ENCODE peak calls at places on chromosomes 13 and 19, in eight cellular contexts. Z is nephron progenitor cell, D is upper lobe of right lung, F is HFFc6, S is GM03348, L is mucosa of descending colon, V is fibroblast of mammary gland, N is HTR-8/SVneo. J is an unnamed sample.

GRCh38 chr19:50494186-50495019 is 16.6 kb downstream of the JOSD2 start:
- DNase-seq in N (no peak), D (peak), L (no peak), F (no peak), V (no peak), S (no peak), Z (no peak), J (no peak)

GRCh38 chr19:1019980-1020867 is 699 bp downstream of the TMEM259 start:
- DNase-seq in L (peak), N (no peak), V (no peak), F (no peak), D (no peak), S (no peak), Z (peak), J (no peak)

GRCh38 chr13:81927347-81927746 is 1586.4 kb upstream of the SPRY2 start:
- DNase-seq in F (no peak), S (no peak), Z (no peak), L (no peak), V (no peak), N (no peak), D (no peak), J (no peak)

GRCh38 chr19:39141929-39142328 is 16.3 kb downstream of the PAK4 start:
- DNase-seq in S (no peak), F (no peak), V (no peak), N (no peak), D (no peak), Z (no peak), L (no peak), J (no peak)

GRCh38 chr19:23790641-23791488 is 32.2 kb upstream of the ZNF681 start:
- DNase-seq in D (no peak), V (no peak), S (no peak), N (no peak), F (no peak), L (no peak), Z (no peak), J (no peak)

GRCh38 chr13:32426191-32426980 is 1.5 kb downstream of the N4BP2L1 start:
- DNase-seq in D (no peak), Z (no peak), L (no peak), V (no peak), S (peak), F (no peak), N (no peak), J (no peak)

GRCh38 chr13:82627183-82627582 is 1255.1 kb downstream of the SLITRK1 start:
- DNase-seq in Z (no peak), D (no peak), L (no peak), S (no peak), N (peak), F (peak), V (peak), J (no peak)

GRCh38 chr19:4877753-4878490 is 10.5 kb upstream of the PLIN3 start:
- DNase-seq in D (no peak), S (no peak), L (no peak), V (no peak), F (no peak), Z (peak), N (no peak), J (peak)

GRCh38 chr19:15563325-15563794 is 51.7 kb upstream of the CYP4F8 start:
- DNase-seq in V (no peak), F (no peak), D (peak), S (no peak), L (peak), Z (no peak), N (no peak), J (no peak)

GRCh38 chr19:23991170-23991569 is 76.5 kb downstream of the ZNF726 start:
- DNase-seq in F (no peak), S (no peak), N (no peak), Z (no peak), V (no peak), L (no peak), D (no peak), J (no peak)

GRCh38 chr19:38837656-38838121 is 6.1 kb upstream of the ECH1 start:
- DNase-seq in S (no peak), Z (no peak), L (no peak), F (peak), D (no peak), N (no peak), V (no peak), J (no peak)

GRCh38 chr19:42282036-42282762 is 13.1 kb downstream of the CIC start:
- DNase-seq in N (no peak), S (no peak), Z (no peak), L (no peak), F (no peak), D (no peak), V (peak), J (no peak)

GRCh38 chr19:38706792-38707511 is 37.3 kb downstream of the CAPN12 start:
- DNase-seq in S (no peak), Z (no peak), D (no peak), F (no peak), L (no peak), N (no peak), V (no peak), J (no peak)

GRCh38 chr19:40799558-40800338 is 757 bp downstream of the EGLN2 start:
- DNase-seq in S (peak), V (no peak), L (peak), Z (peak), F (no peak), D (peak), N (peak), J (no peak)

GRCh38 chr19:27962260-27962659 is 1250.7 kb downstream of the UQCRFS1 start:
- DNase-seq in D (no peak), V (peak), Z (no peak), F (no peak), L (no peak), N (no peak), S (no peak), J (no peak)

GRCh38 chr19:566403-566802 is 6.0 kb upstream of the BSG start:
- DNase-seq in V (peak), Z (no peak), D (peak), N (no peak), F (no peak), S (peak), L (no peak), J (no peak)

GRCh38 chr13:32911506-32911905 is 104.7 kb upstream of the KL start:
- DNase-seq in D (no peak), V (peak), N (peak), L (no peak), S (peak), F (peak), Z (peak), J (no peak)

GRCh38 chr13:57045816-57046691 is 94.7 kb upstream of the PRR20A start:
- DNase-seq in L (no peak), D (no peak), F (no peak), Z (no peak), S (no peak), N (no peak), V (no peak), J (no peak)

GRCh38 chr13:44574466-44574855 is 1.7 kb downstream of the TSC22D1 start:
- DNase-seq in D (no peak), F (no peak), N (no peak), S (peak), Z (no peak), L (no peak), V (peak), J (no peak)

GRCh38 chr13:57138988-57139387 is 1.7 kb upstream of the PRR20A start:
- DNase-seq in L (no peak), F (no peak), D (no peak), V (no peak), Z (no peak), S (no peak), N (no peak), J (no peak)

GRCh38 chr19:1017115-1017905 is 3.6 kb downstream of the TMEM259 start:
- DNase-seq in F (no peak), D (no peak), S (no peak), L (peak), N (no peak), Z (no peak), V (no peak), J (no peak)

GRCh38 chr19:2271516-2272103 is 10.4 kb downstream of the PEAK3 start:
- DNase-seq in F (peak), D (peak), S (peak), L (peak), N (no peak), Z (no peak), V (peak), J (no peak)

GRCh38 chr13:101408154-101408553 is 8.2 kb downstream of the NALCN start:
- DNase-seq in L (no peak), F (no peak), Z (no peak), V (no peak), N (no peak), D (no peak), S (no peak), J (no peak)

GRCh38 chr13:110137677-110138008 is 169.3 kb downstream of the COL4A1 start:
- DNase-seq in S (peak), V (peak), D (no peak), N (peak), Z (peak), F (no peak), L (no peak), J (peak)

GRCh38 chr13:26020536-26021290 is 31.1 kb downstream of the SHISA2 start:
- DNase-seq in D (no peak), S (no peak), Z (no peak), N (no peak), V (no peak), F (no peak), L (no peak), J (no peak)

GRCh38 chr13:30615851-30616311 is 1.8 kb upstream of the USPL1 start:
- DNase-seq in V (peak), F (no peak), D (no peak), S (peak), L (no peak), Z (no peak), N (no peak), J (no peak)

GRCh38 chr13:94608586-94608985 is 6.9 kb downstream of the GPR180 start:
- DNase-seq in D (no peak), Z (no peak), F (no peak), S (no peak), N (no peak), V (peak), L (no peak), J (no peak)

GRCh38 chr13:110323172-110323851 is 16.2 kb downstream of the COL4A2 start:
- DNase-seq in L (no peak), F (peak), S (peak), N (no peak), D (no peak), Z (no peak), V (peak), J (no peak)

GRCh38 chr13:49319555-49320350 is 72.0 kb downstream of the CDADC1 start:
- DNase-seq in F (peak), D (no peak), L (no peak), Z (no peak), N (no peak), V (no peak), S (no peak), J (no peak)

J was measured in breast epithelium.